ENCODE peak calls at places on chromosomes 3 and 15, in eight cellular contexts. One of them, this sample, is unnamed.
A peak's percentile ranks its signal among the peaks of the same experiment; 100 is the strongest.

GRCh38 chr15:71883447-71883846 is 73.1 kb downstream of the NR2E3 start:
- DNase-seq in lung: no peak
- DNase-seq in HCT116: no peak
- DNase-seq in colonic mucosa: no peak
- DNase-seq in brain microvascular endothelial cell: no peak
- DNase-seq in effector memory CD4-positive, alpha-beta T cell: no peak
- DNase-seq in ovary: no peak
- DNase-seq in psoas muscle: no peak
- DNase-seq in this sample: no peak

GRCh38 chr3:54877675-54878544 is 49.9 kb downstream of the LRTM1 start:
- DNase-seq in lung: no peak
- DNase-seq in HCT116: no peak
- DNase-seq in colonic mucosa: no peak
- DNase-seq in brain microvascular endothelial cell: no peak
- DNase-seq in effector memory CD4-positive, alpha-beta T cell: no peak
- DNase-seq in ovary: no peak
- DNase-seq in psoas muscle: no peak
- DNase-seq in this sample: no peak

GRCh38 chr15:89121414-89121813 is 33.2 kb downstream of the ABHD2 start:
- DNase-seq in lung: no peak
- DNase-seq in HCT116: no peak
- DNase-seq in colonic mucosa: peak; percentile 78
- DNase-seq in brain microvascular endothelial cell: no peak
- DNase-seq in effector memory CD4-positive, alpha-beta T cell: no peak
- DNase-seq in ovary: no peak
- DNase-seq in psoas muscle: no peak
- DNase-seq in this sample: no peak

GRCh38 chr3:178270838-178271237 is 265.4 kb upstream of the KCNMB2 start:
- DNase-seq in lung: no peak
- DNase-seq in HCT116: no peak
- DNase-seq in colonic mucosa: no peak
- DNase-seq in brain microvascular endothelial cell: no peak
- DNase-seq in effector memory CD4-positive, alpha-beta T cell: no peak
- DNase-seq in ovary: no peak
- DNase-seq in psoas muscle: no peak
- DNase-seq in this sample: no peak

GRCh38 chr3:84978833-84979232 is 20.0 kb downstream of the CADM2 start:
- DNase-seq in lung: no peak
- DNase-seq in HCT116: no peak
- DNase-seq in colonic mucosa: no peak
- DNase-seq in brain microvascular endothelial cell: no peak
- DNase-seq in effector memory CD4-positive, alpha-beta T cell: no peak
- DNase-seq in ovary: no peak
- DNase-seq in psoas muscle: no peak
- DNase-seq in this sample: no peak

GRCh38 chr3:126699011-126699410 is 5.0 kb upstream of the CHCHD6 start:
- DNase-seq in lung: no peak
- DNase-seq in HCT116: no peak
- DNase-seq in colonic mucosa: no peak
- DNase-seq in brain microvascular endothelial cell: no peak
- DNase-seq in effector memory CD4-positive, alpha-beta T cell: no peak
- DNase-seq in ovary: no peak
- DNase-seq in psoas muscle: no peak
- DNase-seq in this sample: no peak

GRCh38 chr3:69767571-69767970 is 28.3 kb downstream of the MITF start:
- DNase-seq in lung: no peak
- DNase-seq in HCT116: no peak
- DNase-seq in colonic mucosa: peak; percentile 56
- DNase-seq in brain microvascular endothelial cell: no peak
- DNase-seq in effector memory CD4-positive, alpha-beta T cell: no peak
- DNase-seq in ovary: peak; percentile 53
- DNase-seq in psoas muscle: peak; percentile 86
- DNase-seq in this sample: no peak

GRCh38 chr15:51377038-51377761 is 35.7 kb downstream of the GLDN start:
- DNase-seq in lung: no peak
- DNase-seq in HCT116: no peak
- DNase-seq in colonic mucosa: no peak
- DNase-seq in brain microvascular endothelial cell: peak; percentile 34
- DNase-seq in effector memory CD4-positive, alpha-beta T cell: no peak
- DNase-seq in ovary: no peak
- DNase-seq in psoas muscle: no peak
- DNase-seq in this sample: no peak

GRCh38 chr3:38628835-38629234 is 20.7 kb downstream of the SCN5A start:
- DNase-seq in lung: no peak
- DNase-seq in HCT116: no peak
- DNase-seq in colonic mucosa: no peak
- DNase-seq in brain microvascular endothelial cell: no peak
- DNase-seq in effector memory CD4-positive, alpha-beta T cell: no peak
- DNase-seq in ovary: no peak
- DNase-seq in psoas muscle: no peak
- DNase-seq in this sample: no peak

GRCh38 chr15:47887181-47887580 is 169.9 kb downstream of the SEMA6D start:
- DNase-seq in lung: no peak
- DNase-seq in HCT116: no peak
- DNase-seq in colonic mucosa: no peak
- DNase-seq in brain microvascular endothelial cell: no peak
- DNase-seq in effector memory CD4-positive, alpha-beta T cell: no peak
- DNase-seq in ovary: no peak
- DNase-seq in psoas muscle: no peak
- DNase-seq in this sample: no peak

GRCh38 chr15:86988075-86988474 is 908.4 kb downstream of the AGBL1 start:
- DNase-seq in lung: no peak
- DNase-seq in HCT116: no peak
- DNase-seq in colonic mucosa: no peak
- DNase-seq in brain microvascular endothelial cell: no peak
- DNase-seq in effector memory CD4-positive, alpha-beta T cell: no peak
- DNase-seq in ovary: no peak
- DNase-seq in psoas muscle: no peak
- DNase-seq in this sample: no peak

GRCh38 chr3:20668411-20668810 is 482.4 kb upstream of the SGO1 start:
- DNase-seq in lung: no peak
- DNase-seq in HCT116: no peak
- DNase-seq in colonic mucosa: no peak
- DNase-seq in brain microvascular endothelial cell: peak; percentile 33
- DNase-seq in effector memory CD4-positive, alpha-beta T cell: no peak
- DNase-seq in ovary: no peak
- DNase-seq in psoas muscle: no peak
- DNase-seq in this sample: no peak

GRCh38 chr3:136249091-136249490 is 1.0 kb upstream of the PCCB start:
- DNase-seq in lung: no peak
- DNase-seq in HCT116: no peak
- DNase-seq in colonic mucosa: no peak
- DNase-seq in brain microvascular endothelial cell: no peak
- DNase-seq in effector memory CD4-positive, alpha-beta T cell: no peak
- DNase-seq in ovary: no peak
- DNase-seq in psoas muscle: no peak
- DNase-seq in this sample: no peak

GRCh38 chr3:70999730-71000129 is 583.8 kb downstream of the FOXP1 start:
- DNase-seq in lung: no peak
- DNase-seq in HCT116: no peak
- DNase-seq in colonic mucosa: no peak
- DNase-seq in brain microvascular endothelial cell: peak; percentile 78
- DNase-seq in effector memory CD4-positive, alpha-beta T cell: no peak
- DNase-seq in ovary: no peak
- DNase-seq in psoas muscle: no peak
- DNase-seq in this sample: no peak

GRCh38 chr3:49655731-49656285 is 18.3 kb upstream of the APEH start:
- DNase-seq in lung: no peak
- DNase-seq in HCT116: no peak
- DNase-seq in colonic mucosa: no peak
- DNase-seq in brain microvascular endothelial cell: no peak
- DNase-seq in effector memory CD4-positive, alpha-beta T cell: no peak
- DNase-seq in ovary: no peak
- DNase-seq in psoas muscle: no peak
- DNase-seq in this sample: no peak

GRCh38 chr3:123657578-123657977 is 72.7 kb upstream of the HACD2 start:
- DNase-seq in lung: no peak
- DNase-seq in HCT116: no peak
- DNase-seq in colonic mucosa: peak; percentile 56
- DNase-seq in brain microvascular endothelial cell: no peak
- DNase-seq in effector memory CD4-positive, alpha-beta T cell: no peak
- DNase-seq in ovary: no peak
- DNase-seq in psoas muscle: no peak
- DNase-seq in this sample: no peak

GRCh38 chr3:41418961-41419691 is 219.8 kb downstream of the CTNNB1 start:
- DNase-seq in lung: no peak
- DNase-seq in HCT116: peak; percentile 27
- DNase-seq in colonic mucosa: no peak
- DNase-seq in brain microvascular endothelial cell: peak; percentile 84
- DNase-seq in effector memory CD4-positive, alpha-beta T cell: no peak
- DNase-seq in ovary: no peak
- DNase-seq in psoas muscle: no peak
- DNase-seq in this sample: no peak

GRCh38 chr3:121895121-121895520 is 920 bp downstream of the SLC15A2 start:
- DNase-seq in lung: no peak
- DNase-seq in HCT116: no peak
- DNase-seq in colonic mucosa: no peak
- DNase-seq in brain microvascular endothelial cell: no peak
- DNase-seq in effector memory CD4-positive, alpha-beta T cell: no peak
- DNase-seq in ovary: no peak
- DNase-seq in psoas muscle: no peak
- DNase-seq in this sample: no peak

GRCh38 chr15:73140154-73140553 is 87.9 kb downstream of the NEO1 start:
- DNase-seq in lung: no peak
- DNase-seq in HCT116: no peak
- DNase-seq in colonic mucosa: no peak
- DNase-seq in brain microvascular endothelial cell: no peak
- DNase-seq in effector memory CD4-positive, alpha-beta T cell: no peak
- DNase-seq in ovary: no peak
- DNase-seq in psoas muscle: no peak
- DNase-seq in this sample: no peak

GRCh38 chr15:64249842-64250575 is 87.2 kb upstream of the PPIB start:
- DNase-seq in lung: no peak
- DNase-seq in HCT116: no peak
- DNase-seq in colonic mucosa: no peak
- DNase-seq in brain microvascular endothelial cell: no peak
- DNase-seq in effector memory CD4-positive, alpha-beta T cell: no peak
- DNase-seq in ovary: no peak
- DNase-seq in psoas muscle: no peak
- DNase-seq in this sample: no peak

GRCh38 chr3:112979244-112979832 is 4.4 kb upstream of the CD200R1 start:
- DNase-seq in lung: no peak
- DNase-seq in HCT116: peak; percentile 13
- DNase-seq in colonic mucosa: no peak
- DNase-seq in brain microvascular endothelial cell: no peak
- DNase-seq in effector memory CD4-positive, alpha-beta T cell: no peak
- DNase-seq in ovary: no peak
- DNase-seq in psoas muscle: no peak
- DNase-seq in this sample: no peak

DNA sequence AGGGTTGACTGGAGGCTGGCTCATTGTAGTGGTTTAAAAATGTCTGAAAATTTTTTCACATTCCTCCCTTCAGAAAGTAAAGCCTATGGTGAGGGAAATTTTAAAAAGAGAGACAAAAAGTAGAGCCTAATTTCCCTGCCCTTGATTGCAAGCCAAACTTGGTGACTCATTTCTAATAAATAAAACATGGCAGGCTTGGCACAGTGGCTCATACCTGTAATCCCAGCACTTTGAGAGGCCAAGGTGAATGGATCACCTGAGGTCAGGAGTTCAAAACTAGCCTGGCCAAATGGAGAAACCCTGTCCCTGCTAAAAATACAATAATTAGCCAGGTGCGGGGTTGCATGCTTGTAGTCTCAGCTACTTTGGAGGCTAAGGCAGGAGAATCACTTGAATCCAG is 18.9 kb upstream of the ARRDC4 start:
- DNase-seq in lung: no peak
- DNase-seq in HCT116: no peak
- DNase-seq in colonic mucosa: no peak
- DNase-seq in brain microvascular endothelial cell: no peak
- DNase-seq in effector memory CD4-positive, alpha-beta T cell: no peak
- DNase-seq in ovary: no peak
- DNase-seq in psoas muscle: no peak
- DNase-seq in this sample: no peak
- H3K27me3 ChIP-seq in lung: no peaks in the 10 kb centered on the region
- H3K27me3 ChIP-seq in HCT116: no peaks in the 10 kb centered on the region
- H3K27me3 ChIP-seq in colonic mucosa: no peaks in the 10 kb centered on the region
- H3K27me3 ChIP-seq in brain microvascular endothelial cell: no peaks in the 10 kb centered on the region
- H3K27me3 ChIP-seq in effector memory CD4-positive, alpha-beta T cell: no peaks in the 10 kb centered on the region
- H3K27me3 ChIP-seq in ovary: no peaks in the 10 kb centered on the region
- H3K27me3 ChIP-seq in psoas muscle: no peaks in the 10 kb centered on the region
- H3K27me3 ChIP-seq in this sample: no peaks in the 10 kb centered on the region

GRCh38 chr15:66115568-66116206 is 137.9 kb downstream of the MEGF11 start:
- DNase-seq in lung: no peak
- DNase-seq in HCT116: no peak
- DNase-seq in colonic mucosa: peak; percentile 25
- DNase-seq in brain microvascular endothelial cell: no peak
- DNase-seq in effector memory CD4-positive, alpha-beta T cell: peak; percentile 60
- DNase-seq in ovary: no peak
- DNase-seq in psoas muscle: no peak
- DNase-seq in this sample: peak; percentile 66
- H3K27me3 ChIP-seq in lung: no peaks in the 10 kb centered on the region
- H3K27me3 ChIP-seq in HCT116: peaks cover 7% of the 10 kb centered on the region
- H3K27me3 ChIP-seq in colonic mucosa: no peaks in the 10 kb centered on the region
- H3K27me3 ChIP-seq in brain microvascular endothelial cell: peaks cover 15% of the 10 kb centered on the region
- H3K27me3 ChIP-seq in effector memory CD4-positive, alpha-beta T cell: no peaks in the 10 kb centered on the region
- H3K27me3 ChIP-seq in ovary: no peaks in the 10 kb centered on the region
- H3K27me3 ChIP-seq in psoas muscle: no peaks in the 10 kb centered on the region
- H3K27me3 ChIP-seq in this sample: peaks cover 10% of the 10 kb centered on the region

GRCh38 chr3:129003578-129004112 is 2.5 kb downstream of the EFCC1 start:
- DNase-seq in lung: peak; percentile 56
- DNase-seq in HCT116: peak; percentile 65
- DNase-seq in colonic mucosa: peak; percentile 74
- DNase-seq in brain microvascular endothelial cell: no peak
- DNase-seq in effector memory CD4-positive, alpha-beta T cell: peak; percentile 20
- DNase-seq in ovary: no peak
- DNase-seq in psoas muscle: no peak
- DNase-seq in this sample: no peak
- H3K27me3 ChIP-seq in lung: no peaks in the 10 kb centered on the region
- H3K27me3 ChIP-seq in HCT116: no peaks in the 10 kb centered on the region
- H3K27me3 ChIP-seq in colonic mucosa: peaks cover 31% of the 10 kb centered on the region
- H3K27me3 ChIP-seq in brain microvascular endothelial cell: peaks cover 62% of the 10 kb centered on the region
- H3K27me3 ChIP-seq in effector memory CD4-positive, alpha-beta T cell: peaks cover 26% of the 10 kb centered on the region
- H3K27me3 ChIP-seq in ovary: no peaks in the 10 kb centered on the region
- H3K27me3 ChIP-seq in psoas muscle: peaks cover 43% of the 10 kb centered on the region
- H3K27me3 ChIP-seq in this sample: no peaks in the 10 kb centered on the region

DNA sequence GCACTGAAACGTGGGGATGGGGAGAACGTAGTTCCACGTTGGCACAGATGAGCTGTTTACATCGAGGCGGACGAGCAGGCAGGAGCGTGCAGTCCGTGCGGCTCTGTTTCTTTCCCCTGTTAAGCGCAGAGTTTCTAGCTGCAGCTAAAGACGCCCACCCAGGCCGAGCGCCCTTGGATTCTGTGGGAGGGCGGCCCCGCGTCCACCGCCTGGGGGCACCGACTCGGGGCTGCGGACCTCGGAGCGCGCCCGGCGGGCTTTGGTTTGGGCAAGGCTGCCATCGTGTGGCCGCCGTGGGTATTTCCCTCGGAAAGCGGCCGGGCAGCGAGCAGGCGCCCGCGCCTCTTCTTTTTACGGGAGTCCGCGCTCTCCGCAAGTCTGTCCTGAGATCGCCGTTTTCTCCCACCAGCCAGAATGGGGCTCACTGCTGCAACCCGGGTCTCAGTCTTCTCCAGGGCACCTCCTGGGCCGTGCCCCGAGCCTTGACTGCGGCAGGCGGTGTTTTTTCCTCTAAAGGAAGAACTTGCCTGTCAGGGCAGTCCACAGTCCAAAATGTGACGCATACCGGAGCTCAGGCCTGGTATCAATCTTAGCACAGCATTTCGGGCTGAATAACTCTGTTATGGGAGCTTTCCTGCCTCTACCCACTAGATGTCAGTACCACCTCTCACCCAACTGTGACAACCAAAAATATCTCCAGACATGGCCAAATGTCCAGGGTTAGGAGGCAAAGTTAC is 219.9 kb upstream of the IGF1R start:
- DNase-seq in lung: peak; percentile 60
- DNase-seq in HCT116: peak; percentile 48
- DNase-seq in colonic mucosa: peak; percentile 73
- DNase-seq in brain microvascular endothelial cell: peak; percentile 51
- DNase-seq in effector memory CD4-positive, alpha-beta T cell: no peak
- DNase-seq in ovary: peak; percentile 71
- DNase-seq in psoas muscle: peak; percentile 83
- DNase-seq in this sample: no peak
- H3K27me3 ChIP-seq in lung: no peaks in the 10 kb centered on the region
- H3K27me3 ChIP-seq in HCT116: peaks cover 5% of the 10 kb centered on the region
- H3K27me3 ChIP-seq in colonic mucosa: peaks cover 5% of the 10 kb centered on the region
- H3K27me3 ChIP-seq in brain microvascular endothelial cell: no peaks in the 10 kb centered on the region
- H3K27me3 ChIP-seq in effector memory CD4-positive, alpha-beta T cell: peaks cover 20% of the 10 kb centered on the region
- H3K27me3 ChIP-seq in ovary: no peaks in the 10 kb centered on the region
- H3K27me3 ChIP-seq in psoas muscle: peaks cover 62% of the 10 kb centered on the region
- H3K27me3 ChIP-seq in this sample: no peaks in the 10 kb centered on the region

This sample was measured in DND-41.